ENCODE peak calls at places on chromosomes 4 and X, in nine cellular contexts. One of them, this sample, is unnamed. For H3K36me3 and H3K4me1, the result is how much of the 10 kb centered on the place peaks cover.

GRCh38 chrX:10841579-10841978 is 221.2 kb upstream of the MID1 start:
- DNase-seq in lower lobe of right lung: no peak
- DNase-seq in GM23338: no peak
- DNase-seq in CD4-positive, CD25-positive, alpha-beta regulatory T cell: no peak
- DNase-seq in prostate gland: no peak
- DNase-seq in cardiac muscle cell: no peak
- DNase-seq in upper lobe of right lung: no peak
- DNase-seq in OCI-LY7: no peak
- DNase-seq in IMR-90: peak
- DNase-seq in this sample: no peak

GRCh38 chr4:184383497-184384055 is 90.8 kb downstream of the IRF2 start:
- DNase-seq in GM23338: no peak
- DNase-seq in lower lobe of right lung: no peak
- DNase-seq in OCI-LY7: no peak
- DNase-seq in CD4-positive, CD25-positive, alpha-beta regulatory T cell: no peak
- DNase-seq in prostate gland: peak
- DNase-seq in cardiac muscle cell: no peak
- DNase-seq in upper lobe of right lung: no peak
- DNase-seq in IMR-90: peak
- DNase-seq in this sample: no peak

GRCh38 chr4:158856852-158857251 is 88.0 kb downstream of the FNIP2 start:
- DNase-seq in cardiac muscle cell: peak
- DNase-seq in GM23338: peak
- DNase-seq in lower lobe of right lung: no peak
- DNase-seq in upper lobe of right lung: no peak
- DNase-seq in CD4-positive, CD25-positive, alpha-beta regulatory T cell: peak
- DNase-seq in OCI-LY7: peak
- DNase-seq in IMR-90: peak
- DNase-seq in prostate gland: no peak
- DNase-seq in this sample: no peak

GRCh38 chr4:53012738-53013137 is 150.6 kb downstream of the RASL11B start:
- DNase-seq in cardiac muscle cell: no peak
- DNase-seq in CD4-positive, CD25-positive, alpha-beta regulatory T cell: peak
- DNase-seq in GM23338: no peak
- DNase-seq in upper lobe of right lung: no peak
- DNase-seq in lower lobe of right lung: no peak
- DNase-seq in OCI-LY7: no peak
- DNase-seq in IMR-90: peak
- DNase-seq in prostate gland: no peak
- DNase-seq in this sample: no peak

GRCh38 chr4:13484749-13485345 is 707 bp upstream of the RAB28 start:
- DNase-seq in prostate gland: no peak
- DNase-seq in upper lobe of right lung: no peak
- DNase-seq in OCI-LY7: peak
- DNase-seq in GM23338: peak
- DNase-seq in cardiac muscle cell: no peak
- DNase-seq in IMR-90: peak
- DNase-seq in CD4-positive, CD25-positive, alpha-beta regulatory T cell: no peak
- DNase-seq in lower lobe of right lung: no peak
- DNase-seq in this sample: no peak

GRCh38 chr4:43360296-43360695 is 467.8 kb downstream of the GRXCR1 start:
- DNase-seq in OCI-LY7: no peak
- DNase-seq in lower lobe of right lung: no peak
- DNase-seq in IMR-90: no peak
- DNase-seq in CD4-positive, CD25-positive, alpha-beta regulatory T cell: no peak
- DNase-seq in cardiac muscle cell: no peak
- DNase-seq in GM23338: no peak
- DNase-seq in upper lobe of right lung: no peak
- DNase-seq in prostate gland: no peak
- DNase-seq in this sample: no peak

GRCh38 chrX:94053575-94053974 is 379.6 kb downstream of the FAM133A start:
- DNase-seq in upper lobe of right lung: no peak
- DNase-seq in IMR-90: no peak
- DNase-seq in cardiac muscle cell: no peak
- DNase-seq in lower lobe of right lung: no peak
- DNase-seq in CD4-positive, CD25-positive, alpha-beta regulatory T cell: no peak
- DNase-seq in prostate gland: no peak
- DNase-seq in GM23338: no peak
- DNase-seq in OCI-LY7: no peak
- DNase-seq in this sample: no peak

GRCh38 chr4:138835833-138836521 is 179.6 kb upstream of the NOCT start:
- DNase-seq in GM23338: no peak
- DNase-seq in cardiac muscle cell: peak
- DNase-seq in IMR-90: peak
- DNase-seq in lower lobe of right lung: no peak
- DNase-seq in CD4-positive, CD25-positive, alpha-beta regulatory T cell: no peak
- DNase-seq in prostate gland: no peak
- DNase-seq in upper lobe of right lung: no peak
- DNase-seq in OCI-LY7: no peak
- DNase-seq in this sample: no peak

GRCh38 chr4:111854494-111855087 is 290.7 kb upstream of the FAM241A start:
- DNase-seq in upper lobe of right lung: no peak
- DNase-seq in cardiac muscle cell: peak
- DNase-seq in IMR-90: peak
- DNase-seq in OCI-LY7: peak
- DNase-seq in lower lobe of right lung: no peak
- DNase-seq in CD4-positive, CD25-positive, alpha-beta regulatory T cell: peak
- DNase-seq in GM23338: peak
- DNase-seq in prostate gland: peak
- DNase-seq in this sample: no peak

GRCh38 chr4:181909368-181909767 is 333.8 kb upstream of the TENM3 start:
- DNase-seq in cardiac muscle cell: peak
- DNase-seq in upper lobe of right lung: no peak
- DNase-seq in CD4-positive, CD25-positive, alpha-beta regulatory T cell: no peak
- DNase-seq in IMR-90: peak
- DNase-seq in OCI-LY7: no peak
- DNase-seq in prostate gland: no peak
- DNase-seq in GM23338: no peak
- DNase-seq in lower lobe of right lung: no peak
- DNase-seq in this sample: no peak

GRCh38 chr4:111268769-111269414 is 646.0 kb upstream of the PITX2 start:
- DNase-seq in cardiac muscle cell: no peak
- DNase-seq in GM23338: no peak
- DNase-seq in IMR-90: peak
- DNase-seq in CD4-positive, CD25-positive, alpha-beta regulatory T cell: no peak
- DNase-seq in OCI-LY7: no peak
- DNase-seq in lower lobe of right lung: no peak
- DNase-seq in prostate gland: no peak
- DNase-seq in upper lobe of right lung: no peak
- DNase-seq in this sample: no peak

GRCh38 chr4:26522478-26522877 is 32.2 kb upstream of the CCKAR start:
- DNase-seq in IMR-90: peak
- DNase-seq in cardiac muscle cell: no peak
- DNase-seq in upper lobe of right lung: no peak
- DNase-seq in prostate gland: no peak
- DNase-seq in GM23338: no peak
- DNase-seq in lower lobe of right lung: no peak
- DNase-seq in CD4-positive, CD25-positive, alpha-beta regulatory T cell: no peak
- DNase-seq in OCI-LY7: no peak
- DNase-seq in this sample: no peak

GRCh38 chr4:38056024-38056685 is 96.0 kb downstream of the PTTG2 start:
- DNase-seq in cardiac muscle cell: no peak
- DNase-seq in GM23338: no peak
- DNase-seq in CD4-positive, CD25-positive, alpha-beta regulatory T cell: no peak
- DNase-seq in upper lobe of right lung: no peak
- DNase-seq in prostate gland: no peak
- DNase-seq in IMR-90: no peak
- DNase-seq in lower lobe of right lung: no peak
- DNase-seq in OCI-LY7: no peak
- DNase-seq in this sample: no peak
- H3K27ac ChIP-seq in cardiac muscle cell: no peak
- H3K27ac ChIP-seq in GM23338: no peak
- H3K27ac ChIP-seq in CD4-positive, CD25-positive, alpha-beta regulatory T cell: no peak
- H3K27ac ChIP-seq in upper lobe of right lung: peak
- H3K27ac ChIP-seq in prostate gland: no peak
- H3K27ac ChIP-seq in IMR-90: no peak
- H3K27ac ChIP-seq in lower lobe of right lung: peak
- H3K27ac ChIP-seq in OCI-LY7: no peak
- H3K27ac ChIP-seq in this sample: no peak

GRCh38 chr4:7779194-7779768 is 160.4 kb downstream of the AFAP1 start:
- DNase-seq in lower lobe of right lung: no peak
- DNase-seq in upper lobe of right lung: peak
- DNase-seq in CD4-positive, CD25-positive, alpha-beta regulatory T cell: no peak
- DNase-seq in OCI-LY7: no peak
- DNase-seq in prostate gland: no peak
- DNase-seq in GM23338: no peak
- DNase-seq in cardiac muscle cell: peak
- DNase-seq in IMR-90: peak
- DNase-seq in this sample: no peak

GRCh38 chr4:7778524-7779193 is 161.0 kb downstream of the AFAP1 start:
- DNase-seq in upper lobe of right lung: peak
- DNase-seq in cardiac muscle cell: no peak
- DNase-seq in CD4-positive, CD25-positive, alpha-beta regulatory T cell: no peak
- DNase-seq in OCI-LY7: no peak
- DNase-seq in GM23338: no peak
- DNase-seq in prostate gland: no peak
- DNase-seq in IMR-90: peak
- DNase-seq in lower lobe of right lung: no peak
- DNase-seq in this sample: no peak

GRCh38 chr4:7777017-7777710 is 162.5 kb downstream of the AFAP1 start:
- DNase-seq in OCI-LY7: no peak
- DNase-seq in GM23338: no peak
- DNase-seq in IMR-90: no peak
- DNase-seq in upper lobe of right lung: peak
- DNase-seq in cardiac muscle cell: no peak
- DNase-seq in prostate gland: no peak
- DNase-seq in lower lobe of right lung: no peak
- DNase-seq in CD4-positive, CD25-positive, alpha-beta regulatory T cell: no peak
- DNase-seq in this sample: no peak

GRCh38 chr4:7775396-7775795 is 164.3 kb downstream of the AFAP1 start:
- DNase-seq in upper lobe of right lung: no peak
- DNase-seq in prostate gland: no peak
- DNase-seq in GM23338: no peak
- DNase-seq in OCI-LY7: no peak
- DNase-seq in CD4-positive, CD25-positive, alpha-beta regulatory T cell: no peak
- DNase-seq in lower lobe of right lung: no peak
- DNase-seq in IMR-90: no peak
- DNase-seq in cardiac muscle cell: no peak
- DNase-seq in this sample: no peak

GRCh38 chr4:7777871-7778523 is 161.7 kb downstream of the AFAP1 start:
- DNase-seq in lower lobe of right lung: no peak
- DNase-seq in prostate gland: no peak
- DNase-seq in IMR-90: no peak
- DNase-seq in upper lobe of right lung: peak
- DNase-seq in OCI-LY7: no peak
- DNase-seq in GM23338: no peak
- DNase-seq in cardiac muscle cell: no peak
- DNase-seq in CD4-positive, CD25-positive, alpha-beta regulatory T cell: no peak
- DNase-seq in this sample: no peak
- H3K36me3 ChIP-seq in lower lobe of right lung: under half
- H3K36me3 ChIP-seq in prostate gland: under half
- H3K36me3 ChIP-seq in IMR-90: half or more
- H3K36me3 ChIP-seq in upper lobe of right lung: under half
- H3K36me3 ChIP-seq in OCI-LY7: under half
- H3K36me3 ChIP-seq in GM23338: under half
- H3K36me3 ChIP-seq in cardiac muscle cell: under half
- H3K36me3 ChIP-seq in CD4-positive, CD25-positive, alpha-beta regulatory T cell: under half
- H3K36me3 ChIP-seq in this sample: under half

DNA sequence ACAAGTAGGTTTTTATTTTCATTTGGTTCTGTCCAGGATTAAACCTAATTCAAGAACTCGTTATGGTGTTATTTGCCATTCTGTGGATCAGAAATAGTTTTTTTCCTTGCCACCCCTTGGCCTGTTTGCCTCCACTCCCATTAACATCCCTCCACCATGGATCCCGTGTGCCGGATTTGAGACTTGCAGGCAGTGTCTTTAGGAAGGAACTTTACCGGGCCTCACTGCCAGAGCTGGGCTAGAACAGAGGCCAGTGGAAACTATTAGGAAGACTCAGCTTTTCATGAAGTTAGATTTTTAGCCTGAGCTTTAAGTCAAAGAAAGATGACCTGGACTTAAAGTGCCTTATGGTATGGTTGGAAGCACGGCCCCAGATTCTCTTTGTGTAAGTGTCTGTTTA is 2.4 kb downstream of the KLHL2 start:
- DNase-seq in lower lobe of right lung: no peak
- DNase-seq in prostate gland: no peak
- DNase-seq in IMR-90: no peak
- DNase-seq in cardiac muscle cell: no peak
- DNase-seq in CD4-positive, CD25-positive, alpha-beta regulatory T cell: no peak
- DNase-seq in upper lobe of right lung: no peak
- DNase-seq in GM23338: no peak
- DNase-seq in OCI-LY7: no peak
- DNase-seq in this sample: no peak
- H3K4me1 ChIP-seq in lower lobe of right lung: under half
- H3K4me1 ChIP-seq in prostate gland: under half
- H3K4me1 ChIP-seq in IMR-90: under half
- H3K4me1 ChIP-seq in cardiac muscle cell: under half
- H3K4me1 ChIP-seq in CD4-positive, CD25-positive, alpha-beta regulatory T cell: under half
- H3K4me1 ChIP-seq in upper lobe of right lung: under half
- H3K4me1 ChIP-seq in GM23338: half or more
- H3K4me1 ChIP-seq in OCI-LY7: under half
- H3K4me1 ChIP-seq in this sample: under half

GRCh38 chr4:6687947-6688878 is 5.5 kb upstream of the S100P start:
- DNase-seq in upper lobe of right lung: no peak
- DNase-seq in lower lobe of right lung: no peak
- DNase-seq in GM23338: peak
- DNase-seq in IMR-90: no peak
- DNase-seq in CD4-positive, CD25-positive, alpha-beta regulatory T cell: no peak
- DNase-seq in OCI-LY7: no peak
- DNase-seq in prostate gland: peak
- DNase-seq in cardiac muscle cell: no peak
- DNase-seq in this sample: no peak

GRCh38 chr4:6692806-6693205 is 872 bp upstream of the S100P start:
- DNase-seq in OCI-LY7: no peak
- DNase-seq in upper lobe of right lung: no peak
- DNase-seq in CD4-positive, CD25-positive, alpha-beta regulatory T cell: no peak
- DNase-seq in cardiac muscle cell: no peak
- DNase-seq in prostate gland: no peak
- DNase-seq in GM23338: no peak
- DNase-seq in IMR-90: peak
- DNase-seq in lower lobe of right lung: no peak
- DNase-seq in this sample: no peak

GRCh38 chr4:6692379-6692778 is 1.3 kb upstream of the S100P start:
- DNase-seq in lower lobe of right lung: no peak
- DNase-seq in prostate gland: no peak
- DNase-seq in GM23338: no peak
- DNase-seq in IMR-90: no peak
- DNase-seq in OCI-LY7: no peak
- DNase-seq in cardiac muscle cell: no peak
- DNase-seq in CD4-positive, CD25-positive, alpha-beta regulatory T cell: no peak
- DNase-seq in upper lobe of right lung: no peak
- DNase-seq in this sample: no peak

GRCh38 chr4:6688879-6689505 is 4.7 kb upstream of the S100P start:
- DNase-seq in prostate gland: peak
- DNase-seq in cardiac muscle cell: no peak
- DNase-seq in OCI-LY7: no peak
- DNase-seq in GM23338: peak
- DNase-seq in lower lobe of right lung: no peak
- DNase-seq in upper lobe of right lung: no peak
- DNase-seq in IMR-90: peak
- DNase-seq in CD4-positive, CD25-positive, alpha-beta regulatory T cell: peak
- DNase-seq in this sample: peak

DNA sequence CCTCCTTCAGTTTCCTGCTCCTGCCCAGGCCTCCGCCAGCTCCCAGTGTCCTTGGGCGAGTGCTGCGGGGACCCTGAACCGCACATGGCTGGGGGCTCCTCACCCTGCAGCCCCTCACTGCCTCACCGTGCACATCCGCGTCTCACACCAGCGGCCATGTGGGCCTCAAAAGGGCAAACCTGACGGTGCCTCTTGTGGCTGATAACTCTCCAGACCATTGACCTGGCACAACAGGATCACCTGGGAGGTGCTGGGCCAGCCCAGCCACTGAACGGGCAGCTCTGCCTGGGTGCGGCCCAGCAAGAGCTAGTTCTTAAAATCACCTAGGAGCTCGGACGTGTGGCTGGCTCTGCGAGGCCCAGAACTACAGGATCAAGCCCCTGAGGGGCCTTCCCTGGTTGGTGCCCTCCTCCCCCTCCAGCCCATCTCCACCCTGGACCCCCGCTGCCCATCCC is 4.1 kb upstream of the S100P start:
- DNase-seq in CD4-positive, CD25-positive, alpha-beta regulatory T cell: no peak
- DNase-seq in prostate gland: no peak
- DNase-seq in OCI-LY7: no peak
- DNase-seq in lower lobe of right lung: peak
- DNase-seq in upper lobe of right lung: no peak
- DNase-seq in IMR-90: no peak
- DNase-seq in GM23338: no peak
- DNase-seq in cardiac muscle cell: no peak
- DNase-seq in this sample: no peak
- H3K27ac ChIP-seq in CD4-positive, CD25-positive, alpha-beta regulatory T cell: peak
- H3K27ac ChIP-seq in prostate gland: peak
- H3K27ac ChIP-seq in OCI-LY7: no peak
- H3K27ac ChIP-seq in lower lobe of right lung: peak
- H3K27ac ChIP-seq in upper lobe of right lung: peak
- H3K27ac ChIP-seq in IMR-90: peak
- H3K27ac ChIP-seq in GM23338: no peak
- H3K27ac ChIP-seq in cardiac muscle cell: no peak
- H3K27ac ChIP-seq in this sample: peak

This sample was measured in CD8-positive, alpha-beta memory T cell.